ENCODE peak calls at places on chromosomes 6 and 20, in seven cellular contexts. One of them, this sample, is unnamed.

GRCh38 chr6:87151471-87151785 is 3.9 kb upstream of the ZNF292 start:
- DNase-seq in NCI-H1417: no peak
- DNase-seq in left ventricle myocardium inferior: no peak
- DNase-seq in cardiac septum: no peak
- DNase-seq in Kasumi-1: no peak
- DNase-seq in stimulated activated CD8-positive, alpha-beta memory T cell treated with anti-CD3 and anti-CD28 coated beads, Interleukin-4, amount 100 ng/mL, for 1 hour: no peak
- DNase-seq in smooth muscle cell of the brain vasculature: no peak
- DNase-seq in this sample: no peak

GRCh38 chr6:2111162-2111677 is 134.2 kb downstream of the GMDS start:
- DNase-seq in NCI-H1417: no peak
- DNase-seq in left ventricle myocardium inferior: no peak
- DNase-seq in cardiac septum: no peak
- DNase-seq in Kasumi-1: no peak
- DNase-seq in stimulated activated CD8-positive, alpha-beta memory T cell treated with anti-CD3 and anti-CD28 coated beads, Interleukin-4, amount 100 ng/mL, for 1 hour: no peak
- DNase-seq in smooth muscle cell of the brain vasculature: no peak
- DNase-seq in this sample: peak

GRCh38 chr6:109117346-109118035 is 22.2 kb downstream of the CEP57L1 start:
- DNase-seq in NCI-H1417: no peak
- DNase-seq in left ventricle myocardium inferior: no peak
- DNase-seq in cardiac septum: no peak
- DNase-seq in Kasumi-1: peak
- DNase-seq in stimulated activated CD8-positive, alpha-beta memory T cell treated with anti-CD3 and anti-CD28 coated beads, Interleukin-4, amount 100 ng/mL, for 1 hour: no peak
- DNase-seq in smooth muscle cell of the brain vasculature: no peak
- DNase-seq in this sample: no peak

GRCh38 chr6:137391061-137391814 is 103.0 kb downstream of the OLIG3 start:
- DNase-seq in NCI-H1417: no peak
- DNase-seq in left ventricle myocardium inferior: no peak
- DNase-seq in cardiac septum: no peak
- DNase-seq in Kasumi-1: no peak
- DNase-seq in stimulated activated CD8-positive, alpha-beta memory T cell treated with anti-CD3 and anti-CD28 coated beads, Interleukin-4, amount 100 ng/mL, for 1 hour: no peak
- DNase-seq in smooth muscle cell of the brain vasculature: no peak
- DNase-seq in this sample: no peak

GRCh38 chr20:62936996-62937352 is 973 bp upstream of the GID8 start:
- DNase-seq in NCI-H1417: no peak
- DNase-seq in left ventricle myocardium inferior: no peak
- DNase-seq in cardiac septum: no peak
- DNase-seq in Kasumi-1: no peak
- DNase-seq in stimulated activated CD8-positive, alpha-beta memory T cell treated with anti-CD3 and anti-CD28 coated beads, Interleukin-4, amount 100 ng/mL, for 1 hour: no peak
- DNase-seq in smooth muscle cell of the brain vasculature: no peak
- DNase-seq in this sample: no peak

GRCh38 chr6:32796848-32797776 is 19.7 kb downstream of the HLA-DOB start:
- DNase-seq in NCI-H1417: peak
- DNase-seq in left ventricle myocardium inferior: peak
- DNase-seq in cardiac septum: peak
- DNase-seq in Kasumi-1: peak
- DNase-seq in stimulated activated CD8-positive, alpha-beta memory T cell treated with anti-CD3 and anti-CD28 coated beads, Interleukin-4, amount 100 ng/mL, for 1 hour: peak
- DNase-seq in smooth muscle cell of the brain vasculature: peak
- DNase-seq in this sample: no peak

GRCh38 chr6:90701146-90701781 is 114.4 kb upstream of the MAP3K7 start:
- DNase-seq in NCI-H1417: peak
- DNase-seq in left ventricle myocardium inferior: no peak
- DNase-seq in cardiac septum: no peak
- DNase-seq in Kasumi-1: peak
- DNase-seq in stimulated activated CD8-positive, alpha-beta memory T cell treated with anti-CD3 and anti-CD28 coated beads, Interleukin-4, amount 100 ng/mL, for 1 hour: no peak
- DNase-seq in smooth muscle cell of the brain vasculature: no peak
- DNase-seq in this sample: no peak

GRCh38 chr6:31945154-31945506 is 765 bp upstream of the CFB start:
- DNase-seq in NCI-H1417: no peak
- DNase-seq in left ventricle myocardium inferior: no peak
- DNase-seq in cardiac septum: no peak
- DNase-seq in Kasumi-1: no peak
- DNase-seq in stimulated activated CD8-positive, alpha-beta memory T cell treated with anti-CD3 and anti-CD28 coated beads, Interleukin-4, amount 100 ng/mL, for 1 hour: no peak
- DNase-seq in smooth muscle cell of the brain vasculature: no peak
- DNase-seq in this sample: no peak

GRCh38 chr6:21752054-21752811 is 158.7 kb downstream of the SOX4 start:
- DNase-seq in NCI-H1417: no peak
- DNase-seq in left ventricle myocardium inferior: no peak
- DNase-seq in cardiac septum: no peak
- DNase-seq in Kasumi-1: no peak
- DNase-seq in stimulated activated CD8-positive, alpha-beta memory T cell treated with anti-CD3 and anti-CD28 coated beads, Interleukin-4, amount 100 ng/mL, for 1 hour: no peak
- DNase-seq in smooth muscle cell of the brain vasculature: no peak
- DNase-seq in this sample: no peak

GRCh38 chr20:61690993-61691840 is 374.5 kb downstream of the TAF4 start:
- DNase-seq in NCI-H1417: peak
- DNase-seq in left ventricle myocardium inferior: peak
- DNase-seq in cardiac septum: no peak
- DNase-seq in Kasumi-1: no peak
- DNase-seq in stimulated activated CD8-positive, alpha-beta memory T cell treated with anti-CD3 and anti-CD28 coated beads, Interleukin-4, amount 100 ng/mL, for 1 hour: no peak
- DNase-seq in smooth muscle cell of the brain vasculature: no peak
- DNase-seq in this sample: no peak

GRCh38 chr20:32236048-32236533 is 28.4 kb downstream of the POFUT1 start:
- DNase-seq in NCI-H1417: no peak
- DNase-seq in left ventricle myocardium inferior: no peak
- DNase-seq in cardiac septum: no peak
- DNase-seq in Kasumi-1: no peak
- DNase-seq in stimulated activated CD8-positive, alpha-beta memory T cell treated with anti-CD3 and anti-CD28 coated beads, Interleukin-4, amount 100 ng/mL, for 1 hour: no peak
- DNase-seq in smooth muscle cell of the brain vasculature: no peak
- DNase-seq in this sample: no peak

GRCh38 chr6:170108890-170109587 is 181.8 kb downstream of the DLL1 start:
- DNase-seq in NCI-H1417: no peak
- DNase-seq in left ventricle myocardium inferior: peak
- DNase-seq in cardiac septum: no peak
- DNase-seq in Kasumi-1: no peak
- DNase-seq in stimulated activated CD8-positive, alpha-beta memory T cell treated with anti-CD3 and anti-CD28 coated beads, Interleukin-4, amount 100 ng/mL, for 1 hour: no peak
- DNase-seq in smooth muscle cell of the brain vasculature: no peak
- DNase-seq in this sample: no peak

GRCh38 chr6:153145591-153145990 is 14.5 kb upstream of the RGS17 start:
- DNase-seq in NCI-H1417: peak
- DNase-seq in left ventricle myocardium inferior: no peak
- DNase-seq in cardiac septum: no peak
- DNase-seq in Kasumi-1: no peak
- DNase-seq in stimulated activated CD8-positive, alpha-beta memory T cell treated with anti-CD3 and anti-CD28 coated beads, Interleukin-4, amount 100 ng/mL, for 1 hour: no peak
- DNase-seq in smooth muscle cell of the brain vasculature: no peak
- DNase-seq in this sample: no peak